ENCODE peak calls at places on chromosomes 4 and X, in nine cellular contexts. Z is neural progenitor cell, Y is iPS DF 6.9, X is mammary epithelial cell, L is heart right ventricle, D is OCI-LY7, P is psoas muscle, C is cardiac muscle cell, O is colonic mucosa. M is an unnamed sample.

GRCh38 chr4:167218022-167218608 is 16.2 kb downstream of the SPOCK3 start:
- DNase-seq in C (no peak), X (no peak), P (no peak), O (no peak), L (no peak), Y (no peak), D (no peak), Z (no peak), M (no peak)

GRCh38 chr4:10866691-10867090 is 182.1 kb upstream of the CLNK start:
- DNase-seq in C (peak; percentile 2), P (no peak), D (no peak), L (no peak), Z (no peak), O (no peak), X (no peak), Y (no peak), M (no peak)

GRCh38 chr4:78954048-78954666 is 14.9 kb upstream of the PAQR3 start:
- DNase-seq in C (peak; percentile 68), L (no peak), Z (peak; percentile 72), D (peak; percentile 40), O (no peak), P (no peak), X (no peak), Y (no peak), M (no peak)

GRCh38 chrX:153905481-153906095 is 1.1 kb downstream of the AVPR2 start:
- DNase-seq in C (no peak), P (no peak), D (no peak), Z (no peak), Y (no peak), L (no peak), O (no peak), X (no peak), M (no peak)

GRCh38 chrX:11254417-11255109 is 38.6 kb upstream of the AMELX start:
- DNase-seq in C (peak; percentile 21), D (no peak), O (no peak), L (no peak), Y (no peak), P (no peak), Z (no peak), X (no peak), M (no peak)

GRCh38 chr4:135927651-135928050 is 1604.6 kb downstream of the PCDH18 start:
- DNase-seq in D (no peak), C (no peak), P (no peak), Y (no peak), X (no peak), L (no peak), O (no peak), Z (no peak), M (no peak)

GRCh38 chr4:78079701-78080430 is 22.7 kb downstream of the FRAS1 start:
- DNase-seq in P (no peak), D (no peak), C (no peak), O (no peak), Y (no peak), Z (no peak), X (no peak), L (no peak), M (no peak)

GRCh38 chr4:2662598-2662997 is 93.5 kb downstream of the TNIP2 start:
- DNase-seq in X (peak; percentile 52), D (no peak), Z (no peak), C (no peak), Y (no peak), L (no peak), P (no peak), O (no peak), M (no peak)

GRCh38 chr4:83589283-83589682 is 53.4 kb downstream of the GPAT3 start:
- DNase-seq in P (no peak), L (no peak), Y (no peak), X (no peak), D (no peak), Z (peak; percentile 81), C (no peak), O (no peak), M (no peak)

GRCh38 chrX:22577181-22577580 is 304.5 kb downstream of the CBLL2 start:
- DNase-seq in C (no peak), Z (no peak), P (no peak), X (peak; percentile 74), L (no peak), Y (no peak), D (no peak), O (no peak), M (no peak)

GRCh38 chrX:130167040-130167439 is 1.4 kb upstream of the AIFM1 start:
- DNase-seq in P (no peak), D (no peak), X (no peak), O (no peak), Z (no peak), Y (no peak), L (no peak), C (no peak), M (no peak)

GRCh38 chr4:130141651-130142050 is 1045.7 kb downstream of the C4orf33 start:
- DNase-seq in P (no peak), Y (no peak), O (no peak), C (no peak), Z (no peak), L (no peak), D (no peak), X (no peak), M (no peak)

DNA sequence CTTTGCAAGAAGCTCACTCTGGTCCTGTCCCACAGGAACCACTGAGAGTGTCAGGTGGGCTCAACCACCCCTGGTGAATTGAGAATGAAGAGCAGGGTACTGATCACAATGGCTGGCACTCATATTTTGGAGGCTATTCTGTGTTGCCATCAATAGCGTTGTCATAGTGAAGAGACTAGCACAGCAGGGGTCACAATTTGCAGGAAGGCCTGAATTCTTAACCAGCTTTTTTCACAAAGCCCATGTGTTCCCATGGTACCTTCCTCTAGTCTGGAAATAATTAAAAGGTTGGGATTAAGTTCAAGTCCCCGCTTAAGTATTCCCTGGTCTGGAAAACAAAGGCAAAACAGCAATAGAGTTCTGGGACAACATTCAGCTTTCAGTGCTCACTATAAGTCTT is 1051.7 kb downstream of the C4orf33 start:
- DNase-seq in D (no peak), C (no peak), X (no peak), Z (peak; percentile 49), O (no peak), P (no peak), Y (peak; percentile 18), L (no peak), M (no peak)
- H3K27ac ChIP-seq in D (no peak overlapping the region), C (no peak overlapping the region), X (no peak overlapping the region), Z (no peak overlapping the region), O (no peak overlapping the region), P (no peak overlapping the region), Y (no peak overlapping the region), L (no peak overlapping the region), M (no peak overlapping the region)

GRCh38 chr4:76442807-76443206 is 7.8 kb downstream of the SHROOM3 start:
- DNase-seq in L (no peak), D (no peak), C (no peak), Z (no peak), O (no peak), Y (no peak), X (no peak), P (no peak), M (no peak)
- H3K4me1 ChIP-seq in L (peaks cover 9% of the 10 kb centered on the region), D (no peaks in the 10 kb centered on the region), C (no peaks in the 10 kb centered on the region), Z (peaks cover 11% of the 10 kb centered on the region), O (no peaks in the 10 kb centered on the region), Y (no peaks in the 10 kb centered on the region), X (no peaks in the 10 kb centered on the region), P (no peaks in the 10 kb centered on the region), M (no peaks in the 10 kb centered on the region)

GRCh38 chr4:59655996-59656395 is 1544.1 kb upstream of the ADGRL3 start:
- DNase-seq in X (no peak), Z (peak; percentile 30), D (no peak), Y (no peak), L (no peak), O (no peak), P (no peak), C (no peak), M (no peak)
- H3K27ac ChIP-seq in X (no peak overlapping the region), Z (no peak overlapping the region), D (no peak overlapping the region), Y (no peak overlapping the region), L (no peak overlapping the region), O (no peak overlapping the region), P (no peak overlapping the region), C (no peak overlapping the region), M (no peak overlapping the region)

GRCh38 chrX:13891367-13892146 is 74.7 kb upstream of the GPM6B start:
- DNase-seq in X (peak; percentile 48), D (peak; percentile 1), L (no peak), P (no peak), Y (no peak), C (no peak), Z (peak; percentile 2), O (no peak), M (no peak)
- H3K4me1 ChIP-seq in X (peaks cover 44% of the 10 kb centered on the region), D (no peaks in the 10 kb centered on the region), L (no peaks in the 10 kb centered on the region), P (no peaks in the 10 kb centered on the region), Y (peaks cover 4% of the 10 kb centered on the region), C (no peaks in the 10 kb centered on the region), Z (peaks cover 10% of the 10 kb centered on the region), O (no peaks in the 10 kb centered on the region), M (no peaks in the 10 kb centered on the region)